ENCODE peak calls at places on chromosome 2, in ten cellular contexts. N is GM12865, L is bronchial epithelial cell, C is astrocyte of the cerebellum, S is PC-9, Q is endodermal cell, G is nephron progenitor cell, A is ovary, P is hepatocyte, M is fibroblast of mammary gland. E is an unnamed sample.

GRCh38 chr2:15160602-15161001 is 400.5 kb downstream of the NBAS start:
- DNase-seq in N (no peak), L (no peak), C (no peak), S (no peak), Q (no peak), G (no peak), A (no peak), P (no peak), M (no peak), E (no peak)

GRCh38 chr2:149490296-149490695 is 97.3 kb downstream of the MMADHC start:
- DNase-seq in N (no peak), L (no peak), C (no peak), S (no peak), Q (no peak), G (no peak), A (no peak), P (peak), M (peak), E (no peak)

GRCh38 chr2:192146069-192147006 is 48.4 kb downstream of the TMEFF2 start:
- DNase-seq in N (no peak), L (peak), C (peak), S (no peak), Q (no peak), G (no peak), A (no peak), P (no peak), M (peak), E (no peak)

GRCh38 chr2:226791056-226791486 is 8.5 kb downstream of the IRS1 start:
- DNase-seq in N (peak), L (no peak), C (no peak), S (no peak), Q (peak), G (no peak), A (peak), P (peak), M (peak), E (peak)

GRCh38 chr2:23916727-23917458 is 10.0 kb downstream of the ATAD2B start:
- DNase-seq in N (peak), L (no peak), C (no peak), S (no peak), Q (no peak), G (no peak), A (no peak), P (no peak), M (no peak), E (no peak)

GRCh38 chr2:172947461-172947860 is 128.2 kb upstream of the MAP3K20 start:
- DNase-seq in N (no peak), L (no peak), C (no peak), S (no peak), Q (no peak), G (no peak), A (no peak), P (no peak), M (peak), E (no peak)

GRCh38 chr2:157055660-157056199 is 201.8 kb upstream of the GALNT5 start:
- DNase-seq in N (peak), L (peak), C (peak), S (no peak), Q (no peak), G (no peak), A (no peak), P (peak), M (peak), E (no peak)

GRCh38 chr2:64711260-64711659 is 57.5 kb upstream of the SERTAD2 start:
- DNase-seq in N (no peak), L (no peak), C (no peak), S (no peak), Q (no peak), G (no peak), A (no peak), P (no peak), M (no peak), E (no peak)

GRCh38 chr2:237223208-237223861 is 137.6 kb downstream of the COPS8 start:
- DNase-seq in N (no peak), L (peak), C (peak), S (peak), Q (peak), G (no peak), A (peak), P (no peak), M (peak), E (no peak)

GRCh38 chr2:236715511-236715961 is 145.9 kb downstream of the ACKR3 start:
- DNase-seq in N (no peak), L (no peak), C (no peak), S (no peak), Q (no peak), G (peak), A (no peak), P (peak), M (no peak), E (no peak)

GRCh38 chr2:234137400-234138014 is 87.0 kb downstream of the SPP2 start:
- DNase-seq in N (no peak), L (peak), C (peak), S (peak), Q (no peak), G (no peak), A (no peak), P (peak), M (no peak), E (no peak)

GRCh38 chr2:198456418-198456817 is 652.0 kb downstream of the PLCL1 start:
- DNase-seq in N (no peak), L (no peak), C (no peak), S (no peak), Q (no peak), G (no peak), A (no peak), P (no peak), M (no peak), E (no peak)

GRCh38 chr2:47062721-47063120 is 92.4 kb downstream of the STPG4 start:
- DNase-seq in N (no peak), L (no peak), C (no peak), S (no peak), Q (no peak), G (no peak), A (no peak), P (no peak), M (peak), E (no peak)

GRCh38 chr2:30113617-30114293 is 33.1 kb upstream of the YPEL5 start:
- DNase-seq in N (no peak), L (peak), C (peak), S (peak), Q (no peak), G (no peak), A (no peak), P (peak), M (peak), E (no peak)

GRCh38 chr2:102107741-102108070 is 34.8 kb upstream of the IL1R1 start:
- DNase-seq in N (no peak), L (no peak), C (no peak), S (no peak), Q (no peak), G (no peak), A (no peak), P (no peak), M (peak), E (no peak)

GRCh38 chr2:112884869-112885502 is 26.0 kb upstream of the IL37 start:
- DNase-seq in N (peak), L (peak), C (no peak), S (no peak), Q (peak), G (peak), A (no peak), P (peak), M (peak), E (peak)

GRCh38 chr2:86490245-86490644 is 49.1 kb downstream of the KDM3A start:
- DNase-seq in N (no peak), L (no peak), C (no peak), S (no peak), Q (no peak), G (no peak), A (no peak), P (no peak), M (no peak), E (no peak)

GRCh38 chr2:43135583-43135982 is 90.8 kb downstream of the ZFP36L2 start:
- DNase-seq in N (no peak), L (no peak), C (no peak), S (no peak), Q (peak), G (no peak), A (no peak), P (peak), M (no peak), E (no peak)

GRCh38 chr2:85758361-85759256 is 4.8 kb downstream of the ATOH8 start:
- DNase-seq in N (no peak), L (no peak), C (no peak), S (no peak), Q (no peak), G (no peak), A (no peak), P (no peak), M (no peak), E (no peak)

GRCh38 chr2:127217470-127218325 is 2.4 kb downstream of the CYP27C1 start:
- DNase-seq in N (no peak), L (peak), C (no peak), S (peak), Q (peak), G (no peak), A (no peak), P (no peak), M (no peak), E (no peak)

GRCh38 chr2:200439981-200440380 is 69.9 kb downstream of the KCTD18 start:
- DNase-seq in N (no peak), L (no peak), C (no peak), S (no peak), Q (no peak), G (no peak), A (no peak), P (no peak), M (no peak), E (no peak)

GRCh38 chr2:38115216-38116012 is 39.5 kb upstream of the CYP1B1 start:
- DNase-seq in N (peak), L (peak), C (peak), S (peak), Q (peak), G (peak), A (peak), P (peak), M (peak), E (peak)

GRCh38 chr2:86251840-86252266 is 52.6 kb downstream of the MRPL35 start:
- DNase-seq in N (no peak), L (no peak), C (no peak), S (no peak), Q (peak), G (no peak), A (no peak), P (no peak), M (no peak), E (no peak)

GRCh38 chr2:20656561-20656960 is 5.7 kb upstream of the HS1BP3 start:
- DNase-seq in N (no peak), L (no peak), C (no peak), S (no peak), Q (no peak), G (no peak), A (no peak), P (no peak), M (no peak), E (no peak)

GRCh38 chr2:191625016-191625415 is 52.9 kb upstream of the NABP1 start:
- DNase-seq in N (peak), L (no peak), C (no peak), S (no peak), Q (no peak), G (no peak), A (no peak), P (no peak), M (no peak), E (no peak)

GRCh38 chr2:99984781-99985525 is 157.4 kb downstream of the AFF3 start:
- DNase-seq in N (no peak), L (no peak), C (no peak), S (no peak), Q (no peak), G (no peak), A (no peak), P (no peak), M (peak), E (no peak)

GRCh38 chr2:143399679-143400078 is 270.5 kb downstream of the ARHGAP15 start:
- DNase-seq in N (no peak), L (peak), C (no peak), S (no peak), Q (no peak), G (no peak), A (no peak), P (no peak), M (peak), E (no peak)

GRCh38 chr2:105378921-105379383 is 19.9 kb downstream of the FHL2 start:
- DNase-seq in N (no peak), L (peak), C (no peak), S (no peak), Q (no peak), G (no peak), A (peak), P (no peak), M (peak), E (no peak)

GRCh38 chr2:7392076-7392787 is 475.0 kb downstream of the RNF144A start:
- DNase-seq in N (no peak), L (peak), C (no peak), S (no peak), Q (peak), G (no peak), A (no peak), P (peak), M (peak), E (no peak)

GRCh38 chr2:128472789-128473174 is 154.1 kb upstream of the HS6ST1 start:
- DNase-seq in N (peak), L (no peak), C (no peak), S (no peak), Q (peak), G (no peak), A (no peak), P (no peak), M (peak), E (no peak)

GRCh38 chr2:118857677-118858484 is 10.4 kb upstream of the EN1 start:
- DNase-seq in N (no peak), L (no peak), C (no peak), S (no peak), Q (peak), G (peak), A (no peak), P (no peak), M (no peak), E (no peak)

GRCh38 chr2:11907178-11907577 is 160.7 kb downstream of the LPIN1 start:
- DNase-seq in N (no peak), L (no peak), C (no peak), S (no peak), Q (no peak), G (no peak), A (no peak), P (no peak), M (no peak), E (no peak)

GRCh38 chr2:42342061-42342794 is 18.8 kb downstream of the COX7A2L start:
- DNase-seq in N (peak), L (peak), C (peak), S (peak), Q (peak), G (peak), A (no peak), P (peak), M (peak), E (no peak)

GRCh38 chr2:219362524-219363164 is 25.1 kb downstream of the DNPEP start:
- DNase-seq in N (peak), L (peak), C (peak), S (peak), Q (no peak), G (no peak), A (no peak), P (peak), M (peak), E (no peak)

GRCh38 chr2:60527762-60528161 is 25.7 kb downstream of the BCL11A start:
- DNase-seq in N (no peak), L (no peak), C (no peak), S (no peak), Q (no peak), G (no peak), A (no peak), P (no peak), M (peak), E (no peak)

GRCh38 chr2:237421542-237422047 is 7.6 kb upstream of the COL6A3 start:
- DNase-seq in N (peak), L (peak), C (peak), S (peak), Q (peak), G (peak), A (peak), P (peak), M (peak), E (peak)

GRCh38 chr2:224381913-224382647 is 19.8 kb downstream of the FAM124B start:
- DNase-seq in N (no peak), L (no peak), C (no peak), S (no peak), Q (no peak), G (no peak), A (no peak), P (no peak), M (no peak), E (no peak)

GRCh38 chr2:171134624-171135230 is 26.0 kb downstream of the TLK1 start:
- DNase-seq in N (no peak), L (no peak), C (peak), S (no peak), Q (no peak), G (no peak), A (no peak), P (no peak), M (no peak), E (no peak)

GRCh38 chr2:168348076-168348475 is 100.7 kb upstream of the STK39 start:
- DNase-seq in N (peak), L (peak), C (no peak), S (no peak), Q (peak), G (peak), A (peak), P (peak), M (peak), E (peak)

GRCh38 chr2:96485751-96486643 is 19.2 kb downstream of the NEURL3 start:
- DNase-seq in N (peak), L (peak), C (peak), S (peak), Q (peak), G (no peak), A (peak), P (peak), M (peak), E (peak)

DNA sequence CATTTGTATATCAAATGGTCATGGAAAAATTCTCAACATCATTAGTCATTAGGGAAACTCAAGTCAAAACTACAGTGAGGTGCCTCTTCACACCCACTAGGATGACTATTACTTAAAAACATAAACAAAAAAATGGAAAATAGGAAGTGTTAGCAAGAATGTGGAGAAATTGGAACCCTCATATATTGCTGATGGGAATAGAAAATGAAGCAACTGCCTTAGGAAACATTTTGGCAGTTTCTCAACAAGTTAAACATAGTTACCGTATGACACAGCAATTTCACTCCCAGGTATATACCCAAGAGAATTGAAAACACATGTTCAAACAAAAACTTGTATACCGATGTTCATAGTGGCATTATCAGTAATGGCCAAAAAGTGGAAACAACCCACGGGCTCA is 18.1 kb upstream of the CYP26B1 start:
- DNase-seq in N (no peak), L (peak), C (no peak), S (no peak), Q (no peak), G (no peak), A (no peak), P (no peak), M (peak), E (no peak)
- TF ChIP-seq CTCF in N (no peak), L (no peak), C (no peak), S (no peak), Q (no peak), G (no peak), A (no peak), P (no peak), M (no peak), E (no peak)

DNA sequence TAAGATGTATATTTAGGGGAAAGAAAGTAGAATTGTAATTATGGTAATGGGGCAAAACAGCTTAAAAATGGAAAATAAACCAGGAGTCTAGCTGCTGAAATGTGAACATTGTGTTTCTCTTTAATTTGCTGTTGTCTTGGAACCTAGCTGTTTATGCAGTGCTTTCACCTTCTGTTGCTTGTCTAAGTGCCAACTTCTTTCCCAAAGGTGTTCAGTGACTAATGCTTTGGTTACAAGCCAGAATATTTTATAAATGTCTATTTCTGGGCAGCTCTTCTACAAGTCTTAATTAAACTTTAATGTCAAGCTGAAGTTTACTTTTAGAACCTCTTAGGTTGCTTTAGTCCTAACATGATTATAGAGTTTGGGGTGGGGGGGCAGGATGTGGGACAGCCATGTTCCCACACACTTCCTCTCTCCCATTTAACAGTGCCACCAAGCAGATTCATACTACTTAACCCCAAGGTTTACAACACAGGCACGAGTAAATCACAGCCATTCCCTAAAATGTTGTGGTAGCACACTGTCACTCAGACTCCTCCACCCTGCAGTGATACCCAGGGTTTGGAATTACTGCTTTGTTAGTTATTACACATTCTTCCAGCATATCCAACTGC is 60.6 kb downstream of the ITGA4 start:
- DNase-seq in N (no peak), L (peak), C (peak), S (peak), Q (no peak), G (no peak), A (no peak), P (no peak), M (peak), E (no peak)
- TF ChIP-seq CTCF in N (no peak), L (no peak), C (no peak), S (no peak), Q (no peak), G (no peak), A (no peak), P (no peak), M (no peak), E (no peak)

GRCh38 chr2:239947361-239948045 is 77.6 kb downstream of the NDUFA10 start:
- DNase-seq in N (no peak), L (no peak), C (no peak), S (no peak), Q (peak), G (peak), A (no peak), P (no peak), M (no peak), E (no peak)
- TF ChIP-seq CTCF in N (no peak), L (no peak), C (no peak), S (no peak), Q (no peak), G (no peak), A (no peak), P (no peak), M (no peak), E (no peak)

GRCh38 chr2:159637237-159637636 is 20.9 kb upstream of the BAZ2B start:
- DNase-seq in N (no peak), L (no peak), C (no peak), S (no peak), Q (no peak), G (no peak), A (no peak), P (no peak), M (no peak), E (no peak)
- TF ChIP-seq CTCF in N (no peak), L (no peak), C (no peak), S (no peak), Q (peak), G (no peak), A (no peak), P (no peak), M (no peak), E (no peak)

GRCh38 chr2:221104391-221104811 is 467.7 kb downstream of the EPHA4 start:
- DNase-seq in N (peak), L (peak), C (no peak), S (no peak), Q (peak), G (peak), A (peak), P (peak), M (peak), E (no peak)
- TF ChIP-seq CTCF in N (no peak), L (peak), C (peak), S (no peak), Q (peak), G (no peak), A (no peak), P (no peak), M (no peak), E (no peak)

DNA sequence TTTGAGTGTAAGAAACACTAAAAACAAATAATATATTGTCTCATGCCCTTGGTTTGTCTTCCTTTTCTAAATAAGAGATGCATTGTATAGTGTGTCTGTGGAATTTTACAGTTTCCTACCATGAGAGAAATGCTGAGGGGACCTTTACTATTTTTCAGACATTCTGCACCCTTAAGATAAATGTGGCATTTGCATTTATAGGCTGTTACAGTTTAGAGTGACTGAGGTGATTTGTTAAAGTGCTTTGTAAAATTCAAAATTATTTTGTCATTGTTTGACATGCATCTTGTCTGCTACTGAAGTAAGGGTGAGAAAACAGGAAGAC is 78.9 kb upstream of the ZSWIM2 start:
- DNase-seq in N (no peak), L (no peak), C (no peak), S (no peak), Q (no peak), G (no peak), A (no peak), P (no peak), M (no peak), E (no peak)
- TF ChIP-seq CTCF in N (no peak), L (no peak), C (no peak), S (no peak), Q (no peak), G (no peak), A (no peak), P (no peak), M (no peak), E (no peak)

GRCh38 chr2:142170847-142171246 is 40.0 kb upstream of the LRP1B start:
- DNase-seq in N (no peak), L (no peak), C (no peak), S (no peak), Q (no peak), G (no peak), A (no peak), P (no peak), M (no peak), E (no peak)

DNA sequence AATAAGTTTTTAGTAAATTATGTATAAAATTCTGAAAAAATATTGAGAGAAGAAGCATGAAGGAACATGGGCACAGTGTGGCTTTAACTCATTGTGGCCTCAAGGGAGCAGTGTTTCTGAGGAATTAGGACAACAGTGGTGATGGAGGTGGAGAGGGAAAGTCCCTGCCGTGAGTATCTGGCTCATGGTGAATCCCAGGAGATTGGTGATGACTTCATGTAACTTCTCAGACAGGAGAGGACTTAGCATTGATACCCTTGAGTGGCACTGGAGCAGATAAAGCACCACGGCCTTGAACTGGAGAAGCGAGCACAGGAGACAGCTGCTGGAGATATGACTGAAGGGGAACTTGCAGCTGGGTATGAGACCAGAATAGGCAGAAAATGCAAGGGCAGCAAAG is 35.0 kb upstream of the LRP1B start:
- DNase-seq in N (peak), L (peak), C (no peak), S (peak), Q (peak), G (no peak), A (no peak), P (peak), M (peak), E (peak)
- TF ChIP-seq CTCF in N (peak), L (peak), C (peak), S (peak), Q (peak), G (peak), A (no peak), P (peak), M (peak), E (peak)